ENCODE peak calls at places on chromosomes 12 and 14, in nine cellular contexts. C is right cardiac atrium; O is A549; N is aorta; Q is Caco-2; K is body of pancreas; V is sigmoid colon; D is lung; E is CD8-positive, alpha-beta T cell. T is an unnamed sample. For H3K9me3, the result is how much of the 10 kb centered on the place peaks cover.

GRCh38 chr14:31902915-31903646 is 174.0 kb upstream of the ARHGAP5 start:
- DNase-seq in C (no peak), O (no peak), N (no peak), Q (no peak), K (no peak), V (no peak), D (no peak), E (no peak), T (no peak)

GRCh38 chr12:95200128-95200973 is 16.9 kb downstream of the FGD6 start:
- DNase-seq in C (no peak), O (no peak), N (no peak), Q (no peak), K (no peak), V (no peak), D (no peak), E (no peak), T (no peak)

GRCh38 chr14:103216857-103217256 is 93.6 kb downstream of the TNFAIP2 start:
- DNase-seq in C (no peak), O (no peak), N (no peak), Q (no peak), K (no peak), V (no peak), D (no peak), E (no peak), T (no peak)

GRCh38 chr12:97545804-97546203 is 83.2 kb downstream of the RMST start:
- DNase-seq in C (no peak), O (no peak), N (no peak), Q (no peak), K (no peak), V (no peak), D (no peak), E (no peak), T (no peak)

GRCh38 chr12:107320031-107320928 is 226.9 kb upstream of the CRY1 start:
- DNase-seq in C (peak), O (peak), N (no peak), Q (no peak), K (peak), V (no peak), D (peak), E (peak), T (peak)

GRCh38 chr14:61754627-61755381 is 7.4 kb upstream of the SNAPC1 start:
- DNase-seq in C (no peak), O (no peak), N (no peak), Q (no peak), K (no peak), V (no peak), D (no peak), E (no peak), T (no peak)

GRCh38 chr12:65524666-65525065 is 246.2 kb downstream of the MSRB3 start:
- DNase-seq in C (no peak), O (no peak), N (no peak), Q (no peak), K (no peak), V (no peak), D (no peak), E (no peak), T (no peak)

GRCh38 chr12:51449569-51450246 is 25.1 kb downstream of the SLC4A8 start:
- DNase-seq in C (no peak), O (no peak), N (no peak), Q (no peak), K (no peak), V (no peak), D (no peak), E (no peak), T (no peak)

GRCh38 chr12:63276537-63277365 is 125.8 kb upstream of the AVPR1A start:
- DNase-seq in C (peak), O (no peak), N (no peak), Q (peak), K (peak), V (no peak), D (no peak), E (no peak), T (peak)

GRCh38 chr14:80390911-80391310 is 179.6 kb upstream of the DIO2 start:
- DNase-seq in C (no peak), O (peak), N (no peak), Q (no peak), K (no peak), V (no peak), D (no peak), E (no peak), T (no peak)

GRCh38 chr14:71710001-71710400 is 222.2 kb upstream of the RGS6 start:
- DNase-seq in C (no peak), O (no peak), N (no peak), Q (no peak), K (no peak), V (no peak), D (no peak), E (no peak), T (no peak)

GRCh38 chr12:6554168-6554989 is 1.5 kb downstream of the IFFO1 start:
- DNase-seq in C (peak), O (peak), N (peak), Q (peak), K (peak), V (peak), D (peak), E (peak), T (peak)

GRCh38 chr12:56763753-56764657 is 881 bp downstream of the HSD17B6 start:
- DNase-seq in C (no peak), O (no peak), N (no peak), Q (no peak), K (no peak), V (no peak), D (no peak), E (no peak), T (no peak)

GRCh38 chr14:63418020-63418419 is 99.3 kb upstream of the GPHB5 start:
- DNase-seq in C (no peak), O (no peak), N (no peak), Q (no peak), K (no peak), V (no peak), D (no peak), E (no peak), T (no peak)

GRCh38 chr14:24674204-24674970 is 40.4 kb upstream of the GZMB start:
- DNase-seq in C (no peak), O (no peak), N (no peak), Q (no peak), K (no peak), V (no peak), D (no peak), E (no peak), T (no peak)

GRCh38 chr12:5987573-5987972 is 42.5 kb upstream of the ANO2 start:
- DNase-seq in C (no peak), O (no peak), N (no peak), Q (no peak), K (no peak), V (no peak), D (no peak), E (no peak), T (no peak)

GRCh38 chr12:70091021-70091521 is 152.2 kb upstream of the CNOT2 start:
- DNase-seq in C (no peak), O (no peak), N (no peak), Q (no peak), K (no peak), V (no peak), D (no peak), E (no peak), T (no peak)

GRCh38 chr12:116910645-116911449 is at the start of gene FBXW8:
- DNase-seq in C (peak), O (peak), N (peak), Q (peak), K (peak), V (peak), D (peak), E (peak), T (peak)

GRCh38 chr14:92578511-92578910 is 64.9 kb downstream of the RIN3 start:
- DNase-seq in C (no peak), O (no peak), N (peak), Q (no peak), K (no peak), V (no peak), D (no peak), E (no peak), T (no peak)

GRCh38 chr12:108360487-108360886 is 21.4 kb upstream of the CMKLR1 start:
- DNase-seq in C (no peak), O (no peak), N (no peak), Q (no peak), K (no peak), V (no peak), D (no peak), E (no peak), T (no peak)

GRCh38 chr12:122327494-122328385 is 61.4 kb upstream of the VPS33A start:
- DNase-seq in C (no peak), O (no peak), N (no peak), Q (no peak), K (no peak), V (no peak), D (no peak), E (no peak), T (no peak)

GRCh38 chr14:100802766-100803693 is 22.9 kb upstream of the MEG3 start:
- DNase-seq in C (no peak), O (no peak), N (peak), Q (no peak), K (no peak), V (no peak), D (no peak), E (no peak), T (no peak)

GRCh38 chr14:69612014-69612758 is 790 bp downstream of the SUSD6 start:
- DNase-seq in C (peak), O (peak), N (peak), Q (no peak), K (peak), V (no peak), D (no peak), E (peak), T (no peak)

GRCh38 chr12:86698581-86698980 is 442.4 kb upstream of the MGAT4C start:
- DNase-seq in C (no peak), O (no peak), N (no peak), Q (no peak), K (no peak), V (no peak), D (no peak), E (no peak), T (no peak)

GRCh38 chr12:47186246-47186645 is 106.5 kb upstream of the AMIGO2 start:
- DNase-seq in C (no peak), O (no peak), N (no peak), Q (no peak), K (no peak), V (no peak), D (no peak), E (no peak), T (no peak)

GRCh38 chr12:95435355-95435754 is 38.6 kb upstream of the METAP2 start:
- DNase-seq in C (no peak), O (no peak), N (no peak), Q (no peak), K (no peak), V (no peak), D (no peak), E (no peak), T (no peak)

GRCh38 chr12:12181516-12181915 is 85.3 kb downstream of the LRP6 start:
- DNase-seq in C (no peak), O (no peak), N (no peak), Q (no peak), K (no peak), V (no peak), D (no peak), E (no peak), T (no peak)

GRCh38 chr14:89507521-89507920 is 90.5 kb upstream of the FOXN3 start:
- DNase-seq in C (no peak), O (no peak), N (no peak), Q (no peak), K (no peak), V (no peak), D (no peak), E (no peak), T (no peak)

GRCh38 chr14:31124197-31124596 is 83.4 kb downstream of the HECTD1 start:
- DNase-seq in C (no peak), O (no peak), N (no peak), Q (no peak), K (no peak), V (no peak), D (no peak), E (peak), T (no peak)

GRCh38 chr12:32603858-32604257 is 75.2 kb upstream of the DNM1L start:
- DNase-seq in C (no peak), O (no peak), N (no peak), Q (no peak), K (no peak), V (no peak), D (no peak), E (no peak), T (no peak)

GRCh38 chr12:95646781-95647184 is 95.5 kb upstream of the USP44 start:
- DNase-seq in C (no peak), O (no peak), N (no peak), Q (peak), K (no peak), V (no peak), D (no peak), E (no peak), T (no peak)

GRCh38 chr14:104968153-104968527 is 10.0 kb downstream of the AHNAK2 start:
- DNase-seq in C (peak), O (peak), N (peak), Q (no peak), K (peak), V (peak), D (peak), E (no peak), T (peak)

GRCh38 chr12:6699259-6699988 is 1.2 kb downstream of the PIANP start:
- DNase-seq in C (no peak), O (no peak), N (no peak), Q (no peak), K (no peak), V (peak), D (no peak), E (no peak), T (no peak)

DNA sequence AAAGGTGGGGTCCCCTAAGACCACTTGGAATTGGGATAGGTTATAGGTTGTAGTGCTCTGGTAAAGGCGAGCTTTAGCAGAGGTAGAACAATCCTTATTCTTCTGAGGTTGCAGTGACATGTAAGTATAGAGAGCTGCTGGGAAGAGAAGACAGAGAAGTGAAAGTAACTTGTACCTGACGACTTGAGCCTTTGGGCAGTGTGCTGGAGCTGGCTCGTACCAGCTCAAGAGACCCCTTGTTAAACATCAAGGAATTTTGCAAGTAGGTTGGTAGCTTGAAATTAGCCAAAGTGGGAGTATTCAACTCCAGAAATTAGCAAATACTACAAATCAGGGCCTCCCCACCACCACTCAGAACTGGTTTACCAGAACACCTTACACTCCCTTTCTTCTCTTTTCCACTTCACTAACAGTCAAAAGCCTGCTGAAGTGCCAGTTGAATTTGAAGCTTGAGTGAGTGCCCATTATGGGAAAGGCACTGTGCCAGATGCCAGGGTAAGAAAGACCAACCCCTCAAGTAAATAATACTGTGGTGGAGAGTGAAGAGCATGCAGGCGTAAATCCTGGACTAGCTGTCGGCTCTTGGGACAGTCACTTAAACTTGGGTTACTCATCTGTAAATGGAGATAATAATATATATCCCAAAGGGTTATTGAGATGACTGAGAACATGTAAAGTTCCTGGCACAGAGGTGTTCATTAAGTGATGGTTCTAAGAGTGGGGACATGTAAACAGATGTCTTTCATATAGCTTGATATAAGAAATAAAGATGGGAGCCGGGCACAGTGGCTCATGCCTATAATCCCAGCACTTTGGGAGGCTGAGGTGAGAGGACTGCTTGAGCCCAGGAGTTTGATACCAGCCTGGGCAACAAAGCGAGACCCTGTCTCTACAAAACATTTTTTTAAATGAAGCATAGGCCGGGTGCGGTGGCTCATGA is 27.1 kb upstream of the EID3 start:
- DNase-seq in C (no peak), O (no peak), N (no peak), Q (no peak), K (no peak), V (no peak), D (peak), E (no peak), T (no peak)
- H3K4me3 ChIP-seq in C (no peak), O (peak), N (no peak), Q (no peak), K (no peak), V (peak), D (no peak), E (no peak), T (peak)

GRCh38 chr12:38154096-38155019 is 162.2 kb upstream of the ALG10B start:
- DNase-seq in C (no peak), O (no peak), N (no peak), Q (no peak), K (no peak), V (no peak), D (no peak), E (no peak), T (no peak)
- H3K9me3 ChIP-seq in C (under half), O (under half), N (under half), Q (under half), K (under half), V (under half), D (under half), E (under half), T (under half)

GRCh38 chr12:50220357-50221061 is 53.3 kb upstream of the CERS5 start:
- DNase-seq in C (no peak), O (no peak), N (no peak), Q (no peak), K (no peak), V (no peak), D (no peak), E (no peak), T (no peak)

GRCh38 chr12:50224026-50224692 is 57.0 kb upstream of the CERS5 start:
- DNase-seq in C (no peak), O (peak), N (no peak), Q (no peak), K (peak), V (no peak), D (peak), E (peak), T (peak)

GRCh38 chr12:50221228-50222008 is 54.2 kb upstream of the CERS5 start:
- DNase-seq in C (no peak), O (no peak), N (no peak), Q (no peak), K (peak), V (no peak), D (no peak), E (no peak), T (peak)

GRCh38 chr12:50219544-50219943 is 52.4 kb upstream of the CERS5 start:
- DNase-seq in C (no peak), O (no peak), N (no peak), Q (no peak), K (no peak), V (no peak), D (no peak), E (no peak), T (no peak)

GRCh38 chr12:50222275-50222783 is 55.2 kb upstream of the CERS5 start:
- DNase-seq in C (peak), O (no peak), N (peak), Q (no peak), K (peak), V (peak), D (peak), E (no peak), T (peak)
- H3K4me3 ChIP-seq in C (peak), O (peak), N (peak), Q (no peak), K (no peak), V (peak), D (peak), E (peak), T (no peak)

DNA sequence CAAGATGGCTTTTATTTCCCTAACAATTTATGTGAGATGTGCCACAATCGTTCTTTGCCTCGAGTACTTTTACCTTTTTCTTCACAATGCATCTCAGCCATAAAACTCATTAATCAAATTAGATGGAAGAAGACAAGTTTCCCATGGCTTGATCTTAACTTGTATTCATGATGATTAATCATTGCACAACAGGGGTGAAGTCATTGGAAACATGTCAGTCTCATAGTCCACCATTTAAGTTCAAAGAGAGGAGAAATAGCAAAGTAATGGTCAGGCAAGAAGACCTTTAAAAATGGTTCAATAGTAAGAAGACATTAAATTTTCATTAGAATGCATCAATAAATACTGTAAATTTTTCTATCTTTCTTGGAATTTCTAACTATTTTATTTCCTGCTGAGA is 136.3 kb downstream of the FOXG1 start:
- DNase-seq in C (no peak), O (no peak), N (no peak), Q (no peak), K (no peak), V (no peak), D (no peak), E (no peak), T (no peak)
- H3K9me3 ChIP-seq in C (under half), O (under half), N (under half), Q (under half), K (under half), V (under half), D (under half), E (under half), T (under half)

GRCh38 chr14:53849549-53849948 is 107.1 kb downstream of the BMP4 start:
- DNase-seq in C (no peak), O (no peak), N (no peak), Q (no peak), K (no peak), V (no peak), D (no peak), E (no peak), T (no peak)
- H3K4me3 ChIP-seq in C (no peak), O (no peak), N (no peak), Q (no peak), K (no peak), V (no peak), D (no peak), E (no peak), T (no peak)

GRCh38 chr12:106107566-106107965 is 31.2 kb downstream of the NUAK1 start:
- DNase-seq in C (no peak), O (no peak), N (no peak), Q (no peak), K (no peak), V (peak), D (no peak), E (no peak), T (no peak)
- H3K9me3 ChIP-seq in C (under half), O (under half), N (under half), Q (under half), K (under half), V (under half), D (under half), E (under half), T (under half)

GRCh38 chr14:67887478-67887877 is 67.9 kb downstream of the RAD51B start:
- DNase-seq in C (no peak), O (no peak), N (no peak), Q (no peak), K (no peak), V (no peak), D (no peak), E (no peak), T (no peak)
- H3K4me3 ChIP-seq in C (no peak), O (no peak), N (no peak), Q (no peak), K (no peak), V (no peak), D (no peak), E (no peak), T (no peak)

DNA sequence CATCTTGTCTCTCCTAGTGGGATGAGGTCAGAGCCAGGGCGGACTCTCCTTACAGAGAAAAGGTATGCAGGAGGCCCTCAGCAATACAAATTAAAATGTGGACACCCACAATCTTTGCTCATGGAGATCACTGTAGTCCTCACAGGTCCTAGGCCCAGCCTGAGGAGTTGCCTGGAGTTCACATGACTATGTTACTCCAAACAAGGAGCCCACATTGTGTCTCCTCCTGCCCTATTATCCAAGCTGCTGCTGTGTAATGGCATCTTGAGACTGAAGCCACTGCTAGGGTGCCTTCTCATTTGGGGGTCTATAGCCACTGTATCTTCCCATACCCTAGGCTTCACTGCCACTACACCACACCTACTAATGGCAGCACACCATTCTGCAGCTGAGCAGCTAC is 11.0 kb downstream of the OR4K1 start:
- DNase-seq in C (no peak), O (no peak), N (no peak), Q (no peak), K (no peak), V (no peak), D (no peak), E (no peak), T (no peak)
- H3K9me3 ChIP-seq in C (under half), O (under half), N (under half), Q (under half), K (under half), V (under half), D (under half), E (under half), T (under half)

T was measured in WERI-Rb-1.